ENCODE peak calls at places on chromosomes 16 and 17, in five cellular contexts. One of them, this sample, is unnamed.

GRCh38 chr17:3794890-3795757 is 5.9 kb downstream of the ITGAE start:
- DNase-seq in ovary: no peak
- DNase-seq in GM12865: peak
- DNase-seq in H1: no peak
- DNase-seq in endothelial cell of umbilical vein: no peak
- DNase-seq in this sample: no peak

GRCh38 chr17:43578699-43579569 is 32.8 kb upstream of the ETV4 start:
- DNase-seq in ovary: no peak
- DNase-seq in H1: no peak
- DNase-seq in endothelial cell of umbilical vein: peak
- DNase-seq in GM12865: peak
- DNase-seq in this sample: peak

GRCh38 chr16:67543036-67543435 is 14.4 kb downstream of the RIPOR1 start:
- DNase-seq in H1: no peak
- DNase-seq in ovary: no peak
- DNase-seq in GM12865: no peak
- DNase-seq in endothelial cell of umbilical vein: no peak
- DNase-seq in this sample: no peak

GRCh38 chr17:77692571-77693161 is 265.8 kb upstream of the TNRC6C start:
- DNase-seq in endothelial cell of umbilical vein: no peak
- DNase-seq in ovary: no peak
- DNase-seq in H1: no peak
- DNase-seq in GM12865: no peak
- DNase-seq in this sample: no peak

GRCh38 chr16:50879873-50880695 is 138.2 kb downstream of the CYLD start:
- DNase-seq in ovary: no peak
- DNase-seq in H1: peak
- DNase-seq in GM12865: no peak
- DNase-seq in endothelial cell of umbilical vein: no peak
- DNase-seq in this sample: no peak

GRCh38 chr17:30095507-30096244 is 20.9 kb upstream of the NSRP1 start:
- DNase-seq in H1: no peak
- DNase-seq in ovary: no peak
- DNase-seq in GM12865: peak
- DNase-seq in endothelial cell of umbilical vein: peak
- DNase-seq in this sample: peak

GRCh38 chr17:79836952-79837887 is 2.0 kb downstream of the CBX4 start:
- DNase-seq in endothelial cell of umbilical vein: no peak
- DNase-seq in GM12865: peak
- DNase-seq in H1: peak
- DNase-seq in ovary: peak
- DNase-seq in this sample: peak

GRCh38 chr17:20919990-20920812 is 122.6 kb downstream of the USP22 start:
- DNase-seq in GM12865: no peak
- DNase-seq in endothelial cell of umbilical vein: no peak
- DNase-seq in H1: no peak
- DNase-seq in ovary: no peak
- DNase-seq in this sample: peak

GRCh38 chr16:24539850-24540484 is 601 bp downstream of the RBBP6 start:
- DNase-seq in GM12865: peak
- DNase-seq in ovary: peak
- DNase-seq in H1: no peak
- DNase-seq in endothelial cell of umbilical vein: peak
- DNase-seq in this sample: peak

GRCh38 chr17:82180776-82181528 is 31.7 kb downstream of the CCDC57 start:
- DNase-seq in H1: no peak
- DNase-seq in ovary: no peak
- DNase-seq in GM12865: no peak
- DNase-seq in endothelial cell of umbilical vein: no peak
- DNase-seq in this sample: no peak

GRCh38 chr17:77495575-77495974 is 354.8 kb downstream of the SEC14L1 start:
- DNase-seq in GM12865: peak
- DNase-seq in H1: no peak
- DNase-seq in endothelial cell of umbilical vein: no peak
- DNase-seq in ovary: no peak
- DNase-seq in this sample: no peak

GRCh38 chr17:49191917-49192741 is 18.2 kb downstream of the GNGT2 start:
- DNase-seq in H1: peak
- DNase-seq in ovary: peak
- DNase-seq in endothelial cell of umbilical vein: peak
- DNase-seq in GM12865: peak
- DNase-seq in this sample: peak

GRCh38 chr16:81697321-81697885 is 81.7 kb upstream of the PLCG2 start:
- DNase-seq in H1: peak
- DNase-seq in endothelial cell of umbilical vein: peak
- DNase-seq in ovary: no peak
- DNase-seq in GM12865: peak
- DNase-seq in this sample: peak

GRCh38 chr16:12611916-12612597 is 191.6 kb downstream of the CPPED1 start:
- DNase-seq in H1: no peak
- DNase-seq in GM12865: no peak
- DNase-seq in endothelial cell of umbilical vein: no peak
- DNase-seq in ovary: no peak
- DNase-seq in this sample: no peak

GRCh38 chr17:58329808-58330543 is 1.4 kb upstream of the TSPOAP1 start:
- DNase-seq in ovary: no peak
- DNase-seq in endothelial cell of umbilical vein: no peak
- DNase-seq in GM12865: peak
- DNase-seq in H1: no peak
- DNase-seq in this sample: no peak

GRCh38 chr16:4682616-4683254 is 10.6 kb upstream of the NUDT16L1 start:
- DNase-seq in GM12865: no peak
- DNase-seq in H1: peak
- DNase-seq in ovary: peak
- DNase-seq in endothelial cell of umbilical vein: no peak
- DNase-seq in this sample: peak

GRCh38 chr16:57061084-57061905 is 31.1 kb upstream of the CPNE2 start:
- DNase-seq in endothelial cell of umbilical vein: no peak
- DNase-seq in ovary: peak
- DNase-seq in GM12865: no peak
- DNase-seq in H1: no peak
- DNase-seq in this sample: peak

GRCh38 chr17:82674656-82675475 is 23.6 kb downstream of the RAB40B start:
- DNase-seq in H1: no peak
- DNase-seq in endothelial cell of umbilical vein: no peak
- DNase-seq in GM12865: no peak
- DNase-seq in ovary: no peak
- DNase-seq in this sample: no peak

GRCh38 chr16:2194166-2194834 is 2.1 kb downstream of the CASKIN1 start:
- DNase-seq in endothelial cell of umbilical vein: no peak
- DNase-seq in H1: no peak
- DNase-seq in GM12865: no peak
- DNase-seq in ovary: no peak
- DNase-seq in this sample: no peak

GRCh38 chr17:3970668-3971067 is 6.4 kb upstream of the ATP2A3 start:
- DNase-seq in ovary: no peak
- DNase-seq in H1: no peak
- DNase-seq in endothelial cell of umbilical vein: no peak
- DNase-seq in GM12865: no peak
- DNase-seq in this sample: no peak

GRCh38 chr17:79629548-79630049 is 18.7 kb upstream of the RBFOX3 start:
- DNase-seq in endothelial cell of umbilical vein: no peak
- DNase-seq in GM12865: no peak
- DNase-seq in ovary: no peak
- DNase-seq in H1: no peak
- DNase-seq in this sample: no peak

GRCh38 chr16:77548766-77549165 is 113.9 kb upstream of the ADAMTS18 start:
- DNase-seq in GM12865: no peak
- DNase-seq in H1: no peak
- DNase-seq in endothelial cell of umbilical vein: no peak
- DNase-seq in ovary: no peak
- DNase-seq in this sample: no peak
- H3K4me3 ChIP-seq in GM12865: no peak
- H3K4me3 ChIP-seq in H1: no peak
- H3K4me3 ChIP-seq in endothelial cell of umbilical vein: no peak
- H3K4me3 ChIP-seq in ovary: no peak
- H3K4me3 ChIP-seq in this sample: no peak

GRCh38 chr16:26456074-26456473 is 610.7 kb upstream of the C16orf82 start:
- DNase-seq in ovary: no peak
- DNase-seq in GM12865: no peak
- DNase-seq in H1: no peak
- DNase-seq in endothelial cell of umbilical vein: no peak
- DNase-seq in this sample: no peak

GRCh38 chr16:26457061-26457460 is 609.7 kb upstream of the C16orf82 start:
- DNase-seq in H1: no peak
- DNase-seq in ovary: no peak
- DNase-seq in GM12865: no peak
- DNase-seq in endothelial cell of umbilical vein: no peak
- DNase-seq in this sample: no peak

GRCh38 chr16:26454102-26454501 is 612.6 kb upstream of the C16orf82 start:
- DNase-seq in GM12865: no peak
- DNase-seq in ovary: no peak
- DNase-seq in H1: no peak
- DNase-seq in endothelial cell of umbilical vein: no peak
- DNase-seq in this sample: no peak

GRCh38 chr16:26457896-26458295 is 608.8 kb upstream of the C16orf82 start:
- DNase-seq in ovary: no peak
- DNase-seq in H1: no peak
- DNase-seq in GM12865: no peak
- DNase-seq in endothelial cell of umbilical vein: no peak
- DNase-seq in this sample: no peak

GRCh38 chr16:26453215-26453614 is 613.5 kb upstream of the C16orf82 start:
- DNase-seq in endothelial cell of umbilical vein: no peak
- DNase-seq in ovary: no peak
- DNase-seq in H1: no peak
- DNase-seq in GM12865: peak
- DNase-seq in this sample: no peak
- TF ChIP-seq CTCF in endothelial cell of umbilical vein: no peak
- TF ChIP-seq CTCF in ovary: no peak
- TF ChIP-seq CTCF in H1: peak
- TF ChIP-seq CTCF in GM12865: peak
- TF ChIP-seq CTCF in this sample: no peak

GRCh38 chr17:62064029-62064790 is 868 bp downstream of the MED13 start:
- DNase-seq in H1: no peak
- DNase-seq in endothelial cell of umbilical vein: peak
- DNase-seq in ovary: no peak
- DNase-seq in GM12865: peak
- DNase-seq in this sample: no peak

GRCh38 chr17:62059394-62059793 is 5.7 kb downstream of the MED13 start:
- DNase-seq in ovary: no peak
- DNase-seq in endothelial cell of umbilical vein: no peak
- DNase-seq in H1: no peak
- DNase-seq in GM12865: no peak
- DNase-seq in this sample: no peak

GRCh38 chr17:62064791-62065563 is at the start of gene MED13:
- DNase-seq in endothelial cell of umbilical vein: peak
- DNase-seq in ovary: peak
- DNase-seq in GM12865: peak
- DNase-seq in H1: peak
- DNase-seq in this sample: peak

GRCh38 chr17:62062936-62063335 is 2.1 kb downstream of the MED13 start:
- DNase-seq in GM12865: no peak
- DNase-seq in H1: no peak
- DNase-seq in ovary: no peak
- DNase-seq in endothelial cell of umbilical vein: peak
- DNase-seq in this sample: no peak

GRCh38 chr17:62062313-62062712 is 2.8 kb downstream of the MED13 start:
- DNase-seq in endothelial cell of umbilical vein: peak
- DNase-seq in GM12865: no peak
- DNase-seq in ovary: no peak
- DNase-seq in H1: no peak
- DNase-seq in this sample: peak
- H3K4me3 ChIP-seq in endothelial cell of umbilical vein: no peak
- H3K4me3 ChIP-seq in GM12865: peak
- H3K4me3 ChIP-seq in ovary: no peak
- H3K4me3 ChIP-seq in H1: no peak
- H3K4me3 ChIP-seq in this sample: peak

GRCh38 chr17:7249219-7249618 is 2.3 kb downstream of the CTDNEP1 start:
- DNase-seq in GM12865: no peak
- DNase-seq in endothelial cell of umbilical vein: no peak
- DNase-seq in ovary: no peak
- DNase-seq in H1: no peak
- DNase-seq in this sample: no peak
- TF ChIP-seq CTCF in GM12865: no peak
- TF ChIP-seq CTCF in endothelial cell of umbilical vein: no peak
- TF ChIP-seq CTCF in ovary: no peak
- TF ChIP-seq CTCF in H1: no peak
- TF ChIP-seq CTCF in this sample: no peak